ENCODE peak calls at places on chromosomes 5 and 9, in seven cellular contexts. U, Q, K, Y, E, V and J are unnamed samples.

GRCh38 chr9:36207016-36207415 is 16.3 kb downstream of the CLTA start:
- DNase-seq in K (no peak), U (no peak), E (peak; percentile 83), Y (no peak), V (peak; percentile 60), Q (peak; percentile 41), J (no peak)

GRCh38 chr5:127011151-127011550 is 19.2 kb downstream of the MARCHF3 start:
- DNase-seq in U (peak; percentile 34), K (no peak), E (peak; percentile 98), V (peak; percentile 98), Q (no peak), Y (no peak), J (no peak)

GRCh38 chr5:10138385-10139057 is 111.2 kb downstream of the ATPSCKMT start:
- DNase-seq in E (peak; percentile 2), U (peak; percentile 5), K (no peak), Y (no peak), Q (no peak), V (no peak), J (no peak)

GRCh38 chr5:40446910-40447309 is 232.8 kb upstream of the PTGER4 start:
- DNase-seq in E (peak; percentile 81), Y (no peak), K (no peak), Q (peak; percentile 48), V (peak; percentile 51), U (peak; percentile 75), J (no peak)

GRCh38 chr9:84169240-84169639 is 171.3 kb downstream of the SLC28A3 start:
- DNase-seq in V (peak; percentile 49), Q (no peak), U (peak; percentile 54), K (no peak), Y (no peak), E (peak; percentile 66), J (no peak)

GRCh38 chr9:96122756-96123155 is 179.2 kb downstream of the HSD17B3 start:
- DNase-seq in U (peak; percentile 88), Q (no peak), Y (no peak), V (peak; percentile 64), E (peak; percentile 28), K (no peak), J (no peak)

GRCh38 chr9:116189683-116190082 is 36.1 kb downstream of the PAPPA start:
- DNase-seq in U (no peak), K (no peak), Q (no peak), Y (no peak), V (no peak), E (no peak), J (no peak)

GRCh38 chr5:65919773-65920172 is 6.6 kb upstream of the ERBIN start:
- DNase-seq in K (no peak), Q (no peak), U (peak; percentile 60), V (no peak), Y (no peak), E (peak; percentile 41), J (no peak)

GRCh38 chr9:114499528-114499927 is 5.7 kb downstream of the WHRN start:
- DNase-seq in U (no peak), Q (no peak), K (peak; percentile 87), Y (no peak), E (no peak), V (no peak), J (no peak)

GRCh38 chr5:168023190-168023589 is 268.3 kb upstream of the WWC1 start:
- DNase-seq in V (no peak), U (peak; percentile 15), Y (no peak), E (peak; percentile 67), K (peak; percentile 11), Q (no peak), J (no peak)

GRCh38 chr5:146667633-146668032 is 151.6 kb upstream of the GPR151 start:
- DNase-seq in V (peak; percentile 84), K (no peak), Q (peak; percentile 43), E (peak; percentile 70), U (peak; percentile 31), Y (no peak), J (no peak)

GRCh38 chr9:78118742-78119473 is 87.3 kb upstream of the GNAQ start:
- DNase-seq in Q (no peak), K (no peak), V (peak; percentile 73), U (peak; percentile 17), E (peak; percentile 82), Y (no peak), J (no peak)

GRCh38 chr9:134360897-134361296 is 34.6 kb downstream of the RXRA start:
- DNase-seq in Y (no peak), E (peak; percentile 90), U (no peak), K (no peak), Q (peak; percentile 35), V (peak; percentile 32), J (no peak)

GRCh38 chr5:29568028-29568427 is 1625.5 kb upstream of the CDH6 start:
- DNase-seq in Q (no peak), U (no peak), E (no peak), V (no peak), Y (no peak), K (no peak), J (no peak)

DNA sequence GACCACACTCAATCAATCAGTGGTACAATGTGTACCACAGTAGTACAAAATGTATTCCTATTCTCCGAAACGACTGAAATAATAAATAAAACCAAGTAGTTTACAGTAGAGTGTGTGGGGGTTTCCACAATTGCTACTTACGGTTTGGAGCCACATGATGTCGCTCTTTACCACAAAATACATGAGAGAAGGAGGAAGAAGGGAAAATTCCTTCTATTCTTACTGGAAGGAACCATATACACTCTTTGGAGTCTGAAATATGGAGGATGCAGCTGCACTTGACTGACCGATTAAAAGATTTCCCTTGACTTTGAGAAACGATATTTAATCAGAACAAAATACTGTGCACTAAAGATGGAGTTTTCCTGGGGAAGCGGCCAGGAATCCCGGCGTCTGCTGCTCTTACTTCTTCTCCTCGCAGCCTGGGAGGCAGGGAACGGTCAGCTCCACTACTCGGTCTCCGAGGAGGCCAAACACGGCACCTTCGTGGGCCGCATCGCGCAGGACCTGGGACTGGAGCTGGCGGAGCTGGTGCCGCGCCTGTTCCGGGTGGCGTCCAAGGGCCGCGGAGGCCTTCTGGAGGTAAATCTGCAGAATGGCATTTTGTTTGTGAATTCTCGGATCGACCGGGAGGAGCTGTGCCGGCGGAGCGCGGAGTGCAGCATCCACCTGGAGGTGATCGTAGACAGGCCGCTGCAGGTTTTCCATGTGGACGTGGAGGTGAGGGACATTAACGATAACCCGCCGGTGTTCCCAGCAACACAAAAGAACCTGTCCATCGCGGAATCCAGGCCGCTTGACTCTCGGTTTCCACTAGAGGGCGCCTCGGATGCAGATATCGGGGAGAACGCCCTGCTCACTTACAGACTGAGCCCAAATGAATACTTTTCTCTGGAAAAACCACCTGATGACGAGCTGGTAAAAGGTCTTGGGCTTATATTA is at the start of gene PCDHA4:
- DNase-seq in K (peak; percentile 84), Y (no peak), V (no peak), U (no peak), Q (peak; percentile 12), E (peak; percentile 12), J (no peak)
- H3K4me3 ChIP-seq in K (peak within 1 kb of the TSS; percentile 92), Y (peak within 1 kb of the TSS; percentile 84), V (no peak within 1 kb of the TSS), U (no peak within 1 kb of the TSS), Q (no peak within 1 kb of the TSS), E (no peak within 1 kb of the TSS), J (no peak within 1 kb of the TSS)

GRCh38 chr5:33936381-33937016 is at the start of gene RXFP3:
- DNase-seq in Y (no peak), U (peak; percentile 58), K (no peak), V (peak; percentile 37), Q (no peak), E (peak; percentile 49), J (no peak)

GRCh38 chr5:33938507-33938796 is 2.3 kb downstream of the RXFP3 start:
- DNase-seq in V (no peak), K (no peak), E (no peak), Q (no peak), Y (no peak), U (no peak), J (no peak)

GRCh38 chr5:33937017-33937699 is 972 bp downstream of the RXFP3 start:
- DNase-seq in U (peak; percentile 6), V (no peak), E (no peak), Q (no peak), K (no peak), Y (no peak), J (no peak)

GRCh38 chr5:33938881-33939280 is 2.7 kb downstream of the RXFP3 start:
- DNase-seq in Q (no peak), V (no peak), Y (no peak), E (no peak), U (no peak), K (no peak), J (no peak)

GRCh38 chr5:33937700-33938506 is 1.7 kb downstream of the RXFP3 start:
- DNase-seq in E (no peak), V (no peak), Q (no peak), U (no peak), K (no peak), Y (no peak), J (no peak)
- TF ChIP-seq EZH2 in E (no peak), V (peak; percentile 34), Q (no peak), U (peak; percentile 19), K (no peak), Y (no peak), J (no peak)

GRCh38 chr9:124262596-124263045 is 4.9 kb downstream of the NEK6 start:
- DNase-seq in Y (peak; percentile 31), V (peak; percentile 77), E (no peak), Q (no peak), U (no peak), K (peak; percentile 74), J (no peak)
- H3K4me1 ChIP-seq in Y (peaks cover 14% of the 10 kb centered on the region), V (peaks cover 73% of the 10 kb centered on the region), E (peaks cover 68% of the 10 kb centered on the region), Q (peaks cover 68% of the 10 kb centered on the region), U (peaks cover 32% of the 10 kb centered on the region), K (peaks cover 31% of the 10 kb centered on the region), J (no peaks in the 10 kb centered on the region)

GRCh38 chr9:123637940-123638634 is 282.1 kb downstream of the CRB2 start:
- DNase-seq in U (no peak), Q (peak; percentile 27), E (no peak), V (peak; percentile 8), Y (no peak), K (no peak), J (peak; percentile 57)
- H3K4me3 ChIP-seq in U (no peak overlapping the region), Q (no peak overlapping the region), E (no peak overlapping the region), V (peak overlapping the region; percentile 27), Y (no peak overlapping the region), K (no peak overlapping the region), J (no peak overlapping the region)